ENCODE peak calls at places on chromosomes 2 and 18, in four cellular contexts. One of them, this sample, is unnamed.

GRCh38 chr18:50189160-50189559 is 5.8 kb downstream of the MYO5B start:
- DNase-seq in neuronal stem cell: no peak
- DNase-seq in mesenchymal stem cell: no peak
- DNase-seq in mesendoderm: no peak
- DNase-seq in this sample: no peak

GRCh38 chr2:128710770-128711169 is 392.1 kb upstream of the HS6ST1 start:
- DNase-seq in mesendoderm: no peak
- DNase-seq in neuronal stem cell: no peak
- DNase-seq in mesenchymal stem cell: no peak
- DNase-seq in this sample: no peak

GRCh38 chr18:64982414-64983096 is 768.3 kb upstream of the CDH7 start:
- DNase-seq in mesenchymal stem cell: no peak
- DNase-seq in neuronal stem cell: no peak
- DNase-seq in mesendoderm: no peak
- DNase-seq in this sample: no peak

GRCh38 chr18:3449702-3450357 is at the start of gene TGIF1:
- DNase-seq in mesendoderm: peak
- DNase-seq in neuronal stem cell: peak
- DNase-seq in mesenchymal stem cell: peak
- DNase-seq in this sample: peak

GRCh38 chr2:174846941-174847938 is 83.0 kb upstream of the CHRNA1 start:
- DNase-seq in neuronal stem cell: no peak
- DNase-seq in mesenchymal stem cell: peak
- DNase-seq in mesendoderm: peak
- DNase-seq in this sample: no peak

GRCh38 chr18:11065061-11065460 is 84.3 kb downstream of the PIEZO2 start:
- DNase-seq in mesenchymal stem cell: no peak
- DNase-seq in neuronal stem cell: no peak
- DNase-seq in mesendoderm: no peak
- DNase-seq in this sample: no peak

GRCh38 chr2:133497261-133497893 is 70.9 kb downstream of the NCKAP5 start:
- DNase-seq in mesendoderm: peak
- DNase-seq in neuronal stem cell: peak
- DNase-seq in mesenchymal stem cell: no peak
- DNase-seq in this sample: no peak

GRCh38 chr2:95121150-95121494 is 486 bp downstream of the MRPS5 start:
- DNase-seq in mesendoderm: no peak
- DNase-seq in neuronal stem cell: no peak
- DNase-seq in mesenchymal stem cell: peak
- DNase-seq in this sample: no peak

GRCh38 chr2:71082402-71083252 is 14.2 kb downstream of the NAGK start:
- DNase-seq in mesendoderm: no peak
- DNase-seq in mesenchymal stem cell: no peak
- DNase-seq in neuronal stem cell: no peak
- DNase-seq in this sample: no peak

GRCh38 chr2:3505771-3506170 is 13.6 kb downstream of the ADI1 start:
- DNase-seq in neuronal stem cell: no peak
- DNase-seq in mesendoderm: no peak
- DNase-seq in mesenchymal stem cell: peak
- DNase-seq in this sample: no peak

GRCh38 chr18:47036298-47036874 is 965 bp upstream of the ELOA2 start:
- DNase-seq in mesendoderm: peak
- DNase-seq in neuronal stem cell: no peak
- DNase-seq in mesenchymal stem cell: peak
- DNase-seq in this sample: peak

GRCh38 chr2:128513416-128514283 is 195.0 kb upstream of the HS6ST1 start:
- DNase-seq in mesendoderm: no peak
- DNase-seq in mesenchymal stem cell: no peak
- DNase-seq in neuronal stem cell: no peak
- DNase-seq in this sample: no peak

GRCh38 chr2:213125646-213126347 is 25.6 kb downstream of the IKZF2 start:
- DNase-seq in mesendoderm: no peak
- DNase-seq in neuronal stem cell: no peak
- DNase-seq in mesenchymal stem cell: no peak
- DNase-seq in this sample: no peak

GRCh38 chr2:71856709-71857525 is 290.7 kb downstream of the CYP26B1 start:
- DNase-seq in mesendoderm: peak
- DNase-seq in neuronal stem cell: no peak
- DNase-seq in mesenchymal stem cell: no peak
- DNase-seq in this sample: no peak

GRCh38 chr2:224538739-224539138 is 46.4 kb downstream of the CUL3 start:
- DNase-seq in mesenchymal stem cell: no peak
- DNase-seq in neuronal stem cell: no peak
- DNase-seq in mesendoderm: no peak
- DNase-seq in this sample: no peak

GRCh38 chr18:78900938-78901909 is 78.4 kb upstream of the SALL3 start:
- DNase-seq in neuronal stem cell: no peak
- DNase-seq in mesenchymal stem cell: no peak
- DNase-seq in mesendoderm: no peak
- DNase-seq in this sample: no peak

GRCh38 chr18:9771261-9771976 is 63.3 kb downstream of the RAB31 start:
- DNase-seq in mesenchymal stem cell: peak
- DNase-seq in neuronal stem cell: peak
- DNase-seq in mesendoderm: peak
- DNase-seq in this sample: peak

GRCh38 chr2:206004004-206004693 is 81.8 kb downstream of the INO80D start:
- DNase-seq in mesenchymal stem cell: peak
- DNase-seq in mesendoderm: peak
- DNase-seq in neuronal stem cell: peak
- DNase-seq in this sample: peak

GRCh38 chr2:12890481-12890980 is 173.8 kb downstream of the TRIB2 start:
- DNase-seq in neuronal stem cell: no peak
- DNase-seq in mesendoderm: no peak
- DNase-seq in mesenchymal stem cell: no peak
- DNase-seq in this sample: no peak

GRCh38 chr2:152651834-152652233 is 65.4 kb downstream of the PRPF40A start:
- DNase-seq in mesenchymal stem cell: no peak
- DNase-seq in neuronal stem cell: no peak
- DNase-seq in mesendoderm: no peak
- DNase-seq in this sample: no peak

GRCh38 chr2:1884933-1885580 is 140.7 kb upstream of the PXDN start:
- DNase-seq in mesendoderm: no peak
- DNase-seq in neuronal stem cell: no peak
- DNase-seq in mesenchymal stem cell: no peak
- DNase-seq in this sample: no peak

GRCh38 chr2:37376421-37377186 is 32.2 kb downstream of the QPCT start:
- DNase-seq in mesendoderm: no peak
- DNase-seq in neuronal stem cell: no peak
- DNase-seq in mesenchymal stem cell: no peak
- DNase-seq in this sample: no peak

GRCh38 chr2:213248637-213249036 is 35.6 kb upstream of the SPAG16 start:
- DNase-seq in mesenchymal stem cell: no peak
- DNase-seq in neuronal stem cell: no peak
- DNase-seq in mesendoderm: no peak
- DNase-seq in this sample: peak

GRCh38 chr2:163471947-163472346 is 263.9 kb downstream of the FIGN start:
- DNase-seq in mesendoderm: peak
- DNase-seq in mesenchymal stem cell: peak
- DNase-seq in neuronal stem cell: no peak
- DNase-seq in this sample: no peak

GRCh38 chr2:111694690-111695089 is 189.3 kb downstream of the ANAPC1 start:
- DNase-seq in neuronal stem cell: no peak
- DNase-seq in mesendoderm: no peak
- DNase-seq in mesenchymal stem cell: no peak
- DNase-seq in this sample: no peak

GRCh38 chr2:149068996-149069888 is 30.7 kb downstream of the LYPD6B start:
- DNase-seq in mesendoderm: no peak
- DNase-seq in mesenchymal stem cell: peak
- DNase-seq in neuronal stem cell: no peak
- DNase-seq in this sample: no peak

GRCh38 chr18:55886886-55887285 is 298.9 kb upstream of the TCF4 start:
- DNase-seq in mesendoderm: no peak
- DNase-seq in neuronal stem cell: no peak
- DNase-seq in mesenchymal stem cell: no peak
- DNase-seq in this sample: no peak

GRCh38 chr2:98815795-98816194 is 84.9 kb upstream of the MGAT4A start:
- DNase-seq in neuronal stem cell: no peak
- DNase-seq in mesenchymal stem cell: no peak
- DNase-seq in mesendoderm: no peak
- DNase-seq in this sample: no peak

GRCh38 chr2:82857952-82858351 is 1601.1 kb downstream of the SUCLG1 start:
- DNase-seq in neuronal stem cell: no peak
- DNase-seq in mesenchymal stem cell: no peak
- DNase-seq in mesendoderm: no peak
- DNase-seq in this sample: no peak

GRCh38 chr2:28378679-28379392 is 13.8 kb upstream of the FOSL2 start:
- DNase-seq in neuronal stem cell: no peak
- DNase-seq in mesenchymal stem cell: no peak
- DNase-seq in mesendoderm: no peak
- DNase-seq in this sample: no peak

GRCh38 chr18:25019946-25020345 is 332.0 kb downstream of the ZNF521 start:
- DNase-seq in neuronal stem cell: no peak
- DNase-seq in mesenchymal stem cell: no peak
- DNase-seq in mesendoderm: peak
- DNase-seq in this sample: no peak

GRCh38 chr2:17672583-17673317 is 80.9 kb downstream of the SMC6 start:
- DNase-seq in mesenchymal stem cell: peak
- DNase-seq in neuronal stem cell: no peak
- DNase-seq in mesendoderm: no peak
- DNase-seq in this sample: no peak

GRCh38 chr2:70003093-70003830 is 41.8 kb upstream of the ASPRV1 start:
- DNase-seq in neuronal stem cell: no peak
- DNase-seq in mesendoderm: no peak
- DNase-seq in mesenchymal stem cell: no peak
- DNase-seq in this sample: no peak

GRCh38 chr2:25822190-25823117 is 55.8 kb downstream of the ASXL2 start:
- DNase-seq in neuronal stem cell: no peak
- DNase-seq in mesenchymal stem cell: no peak
- DNase-seq in mesendoderm: peak
- DNase-seq in this sample: peak

GRCh38 chr2:50490991-50491390 is 540.9 kb downstream of the NRXN1 start:
- DNase-seq in mesendoderm: no peak
- DNase-seq in mesenchymal stem cell: no peak
- DNase-seq in neuronal stem cell: no peak
- DNase-seq in this sample: no peak

GRCh38 chr2:66962625-66963207 is 434.4 kb upstream of the ETAA1 start:
- DNase-seq in mesenchymal stem cell: peak
- DNase-seq in neuronal stem cell: peak
- DNase-seq in mesendoderm: no peak
- DNase-seq in this sample: no peak

GRCh38 chr2:105338020-105338385 is 663 bp downstream of the C2orf49 start:
- DNase-seq in mesendoderm: no peak
- DNase-seq in neuronal stem cell: no peak
- DNase-seq in mesenchymal stem cell: no peak
- DNase-seq in this sample: peak
- H2BK5ac ChIP-seq in mesendoderm: no peak
- H2BK5ac ChIP-seq in neuronal stem cell: no peak
- H2BK5ac ChIP-seq in mesenchymal stem cell: no peak
- H2BK5ac ChIP-seq in this sample: no peak

GRCh38 chr2:121359170-121359569 is 74.2 kb upstream of the TFCP2L1 start:
- DNase-seq in mesenchymal stem cell: no peak
- DNase-seq in neuronal stem cell: no peak
- DNase-seq in mesendoderm: no peak
- DNase-seq in this sample: no peak
- H2BK5ac ChIP-seq in mesenchymal stem cell: no peak
- H2BK5ac ChIP-seq in neuronal stem cell: no peak
- H2BK5ac ChIP-seq in mesendoderm: no peak
- H2BK5ac ChIP-seq in this sample: no peak

GRCh38 chr2:233428438-233428837 is 74.1 kb downstream of the DGKD start:
- DNase-seq in mesenchymal stem cell: no peak
- DNase-seq in neuronal stem cell: no peak
- DNase-seq in mesendoderm: no peak
- DNase-seq in this sample: no peak

GRCh38 chr2:233430091-233430490 is 75.8 kb downstream of the DGKD start:
- DNase-seq in mesenchymal stem cell: peak
- DNase-seq in neuronal stem cell: no peak
- DNase-seq in mesendoderm: no peak
- DNase-seq in this sample: peak

GRCh38 chr2:233426619-233427342 is 72.5 kb downstream of the DGKD start:
- DNase-seq in neuronal stem cell: no peak
- DNase-seq in mesenchymal stem cell: peak
- DNase-seq in mesendoderm: no peak
- DNase-seq in this sample: peak

GRCh38 chr2:233429175-233429897 is 75.0 kb downstream of the DGKD start:
- DNase-seq in neuronal stem cell: no peak
- DNase-seq in mesenchymal stem cell: no peak
- DNase-seq in mesendoderm: no peak
- DNase-seq in this sample: no peak

DNA sequence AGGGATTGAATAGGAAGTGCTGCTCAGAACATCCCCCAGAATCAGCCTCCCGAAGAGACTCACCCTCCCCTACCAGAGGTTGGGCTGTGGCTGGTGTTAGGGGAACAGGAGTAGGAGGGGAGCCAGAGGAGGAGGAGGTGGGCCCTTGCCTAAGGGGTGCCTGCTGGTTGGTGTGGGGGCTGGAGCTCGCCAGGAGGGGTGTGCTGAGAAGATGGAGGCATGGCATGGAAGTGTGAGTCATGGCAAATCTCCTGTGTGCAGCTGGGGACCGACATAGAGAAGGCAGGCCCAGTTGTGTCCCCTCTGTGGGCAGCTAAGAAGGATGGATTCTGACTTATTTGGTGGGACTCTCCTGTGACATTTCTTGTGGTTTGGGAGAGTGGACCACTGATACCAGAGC is 73.7 kb downstream of the DGKD start:
- DNase-seq in mesendoderm: no peak
- DNase-seq in neuronal stem cell: no peak
- DNase-seq in mesenchymal stem cell: no peak
- DNase-seq in this sample: no peak
- H2BK5ac ChIP-seq in mesendoderm: no peak
- H2BK5ac ChIP-seq in neuronal stem cell: no peak
- H2BK5ac ChIP-seq in mesenchymal stem cell: no peak
- H2BK5ac ChIP-seq in this sample: no peak

GRCh38 chr2:173652311-173652710 is 297.6 kb downstream of the CDCA7 start:
- DNase-seq in mesenchymal stem cell: peak
- DNase-seq in mesendoderm: peak
- DNase-seq in neuronal stem cell: no peak
- DNase-seq in this sample: peak

GRCh38 chr2:173652731-173653426 is 298.2 kb downstream of the CDCA7 start:
- DNase-seq in mesenchymal stem cell: peak
- DNase-seq in neuronal stem cell: no peak
- DNase-seq in mesendoderm: peak
- DNase-seq in this sample: peak

GRCh38 chr2:173653427-173653795 is 298.7 kb downstream of the CDCA7 start:
- DNase-seq in mesenchymal stem cell: no peak
- DNase-seq in neuronal stem cell: no peak
- DNase-seq in mesendoderm: no peak
- DNase-seq in this sample: no peak

GRCh38 chr2:173649527-173650219 is 295.0 kb downstream of the CDCA7 start:
- DNase-seq in neuronal stem cell: no peak
- DNase-seq in mesendoderm: no peak
- DNase-seq in mesenchymal stem cell: no peak
- DNase-seq in this sample: no peak

GRCh38 chr2:173651891-173652290 is 297.2 kb downstream of the CDCA7 start:
- DNase-seq in mesendoderm: no peak
- DNase-seq in mesenchymal stem cell: no peak
- DNase-seq in neuronal stem cell: no peak
- DNase-seq in this sample: no peak
- H2BK5ac ChIP-seq in mesendoderm: no peak
- H2BK5ac ChIP-seq in mesenchymal stem cell: no peak
- H2BK5ac ChIP-seq in neuronal stem cell: no peak
- H2BK5ac ChIP-seq in this sample: no peak

GRCh38 chr18:33901894-33902512 is 322.7 kb downstream of the NOL4 start:
- DNase-seq in mesendoderm: peak
- DNase-seq in mesenchymal stem cell: no peak
- DNase-seq in neuronal stem cell: no peak
- DNase-seq in this sample: no peak
- H2BK5ac ChIP-seq in mesendoderm: no peak
- H2BK5ac ChIP-seq in mesenchymal stem cell: peak
- H2BK5ac ChIP-seq in neuronal stem cell: no peak
- H2BK5ac ChIP-seq in this sample: no peak

This sample was measured in trophoblast cell.